ENCODE peak calls at places on chromosome X, in nine cellular contexts. E, S, O, L, N, C, J, W and Z are unnamed samples.

GRCh38 chrX:23610491-23610890 is 56.8 kb upstream of the PRDX4 start:
- DNase-seq in N (no peak), S (no peak), C (no peak), O (no peak), J (no peak), W (no peak), E (no peak), L (no peak), Z (no peak)

GRCh38 chrX:120310861-120311631 is at the start of gene TMEM255A:
- DNase-seq in J (peak; percentile 58), C (peak; percentile 71), W (no peak), S (no peak), N (peak; percentile 48), L (no peak), E (no peak), O (peak; percentile 42), Z (no peak)

GRCh38 chrX:119688856-119689455 is 4.0 kb downstream of the SEPTIN6 start:
- DNase-seq in N (no peak), L (no peak), O (no peak), C (no peak), E (no peak), J (no peak), W (peak; percentile 51), S (peak; percentile 43), Z (no peak)

GRCh38 chrX:24144528-24144927 is 5.0 kb upstream of the ZFX start:
- DNase-seq in E (no peak), C (no peak), J (no peak), O (no peak), W (no peak), N (no peak), L (no peak), S (no peak), Z (no peak)

GRCh38 chrX:154661200-154661599 is 7.8 kb upstream of the CTAG2 start:
- DNase-seq in J (no peak), L (no peak), O (no peak), E (no peak), C (no peak), W (no peak), S (no peak), N (no peak), Z (no peak)

GRCh38 chrX:39821011-39821708 is 276.6 kb downstream of the BCOR start:
- DNase-seq in L (peak; percentile 13), O (no peak), E (no peak), S (no peak), J (no peak), W (no peak), C (peak; percentile 87), N (no peak), Z (peak; percentile 37)

GRCh38 chrX:79140731-79141130 is 3.8 kb upstream of the GPR174 start:
- DNase-seq in O (no peak), C (no peak), J (no peak), W (no peak), L (peak; percentile 1), N (no peak), E (no peak), S (no peak), Z (peak; percentile 30)

GRCh38 chrX:136694491-136695087 is 46.6 kb downstream of the CD40LG start:
- DNase-seq in O (no peak), L (peak; percentile 19), W (no peak), N (no peak), J (no peak), C (peak; percentile 50), E (peak; percentile 38), S (no peak), Z (peak; percentile 30)

GRCh38 chrX:140504371-140505324 is at the start of gene SOX3:
- DNase-seq in N (no peak), C (peak; percentile 85), E (no peak), W (no peak), O (no peak), S (no peak), J (no peak), L (no peak), Z (peak; percentile 0)

GRCh38 chrX:30230395-30230794 is at the start of gene MAGEB3:
- DNase-seq in J (no peak), O (no peak), N (no peak), E (no peak), L (no peak), W (no peak), S (no peak), C (no peak), Z (no peak)

GRCh38 chrX:40099046-40099968 is 1.5 kb upstream of the BCOR start:
- DNase-seq in W (peak; percentile 35), C (peak; percentile 87), E (no peak), J (no peak), S (no peak), L (no peak), O (no peak), N (peak; percentile 78), Z (peak; percentile 12)

GRCh38 chrX:25300994-25301393 is 285.2 kb upstream of the ARX start:
- DNase-seq in L (no peak), W (no peak), J (no peak), N (no peak), S (no peak), E (peak; percentile 90), O (no peak), C (no peak), Z (no peak)

GRCh38 chrX:48802089-48802812 is 384 bp downstream of the HDAC6 start:
- DNase-seq in W (peak; percentile 24), O (no peak), N (peak; percentile 94), S (peak; percentile 40), E (peak; percentile 75), C (peak; percentile 92), J (no peak), L (peak; percentile 87), Z (peak; percentile 85)

GRCh38 chrX:148811236-148811635 is 310.8 kb downstream of the AFF2 start:
- DNase-seq in C (no peak), N (no peak), L (no peak), J (no peak), O (no peak), S (no peak), E (no peak), W (no peak), Z (no peak)

GRCh38 chrX:123311486-123311885 is 127.4 kb downstream of the GRIA3 start:
- DNase-seq in L (no peak), S (no peak), C (no peak), W (no peak), J (no peak), O (no peak), E (peak; percentile 82), N (no peak), Z (no peak)